ENCODE peak calls at places on chromosomes 6 and 20, in six cellular contexts. R is left cardiac atrium, J is nephron progenitor cell, E is Calu3, L is progenitor cell of endocrine pancreas, W is HS-5. H is an unnamed sample.

GRCh38 chr20:25257130-25257529 is 9.2 kb downstream of the PYGB start:
- DNase-seq in R (no peak), J (no peak), E (no peak), L (no peak), W (no peak), H (no peak)

GRCh38 chr6:126440923-126441322 is 101.0 kb downstream of the CENPW start:
- DNase-seq in R (no peak), J (no peak), E (no peak), L (no peak), W (no peak), H (no peak)

GRCh38 chr20:25035924-25036323 is 22.0 kb downstream of the ACSS1 start:
- DNase-seq in R (peak; percentile 3), J (no peak), E (no peak), L (no peak), W (no peak), H (no peak)

GRCh38 chr6:82953871-82954270 is 111.8 kb downstream of the UBE3D start:
- DNase-seq in R (peak; percentile 39), J (no peak), E (no peak), L (no peak), W (no peak), H (no peak)

GRCh38 chr6:10690651-10691445 is 3.6 kb downstream of the C6orf52 start:
- DNase-seq in R (no peak), J (no peak), E (no peak), L (no peak), W (no peak), H (no peak)

GRCh38 chr6:163415620-163416379 is 1.3 kb downstream of the QKI start:
- DNase-seq in R (peak; percentile 56), J (peak; percentile 39), E (no peak), L (no peak), W (no peak), H (peak; percentile 30)

GRCh38 chr20:32560989-32561830 is 23.9 kb downstream of the NOL4L start:
- DNase-seq in R (no peak), J (peak; percentile 41), E (no peak), L (no peak), W (no peak), H (no peak)

GRCh38 chr6:108541843-108542795 is 18.6 kb upstream of the FOXO3 start:
- DNase-seq in R (peak; percentile 60), J (peak; percentile 69), E (peak; percentile 76), L (peak; percentile 56), W (peak; percentile 59), H (no peak)

GRCh38 chr20:59933296-59933848 is at the start of gene SYCP2:
- DNase-seq in R (peak; percentile 70), J (peak; percentile 9), E (peak; percentile 87), L (no peak), W (no peak), H (no peak)

GRCh38 chr6:12605888-12606345 is 110.7 kb upstream of the PHACTR1 start:
- DNase-seq in R (peak; percentile 35), J (peak; percentile 51), E (peak; percentile 60), L (peak; percentile 28), W (peak; percentile 45), H (peak; percentile 59)

GRCh38 chr6:143139239-143139784 is 78.6 kb downstream of the AIG1 start:
- DNase-seq in R (no peak), J (no peak), E (no peak), L (no peak), W (no peak), H (no peak)

GRCh38 chr20:60993647-60994046 is 258.4 kb upstream of the CDH4 start:
- DNase-seq in R (no peak), J (no peak), E (no peak), L (no peak), W (no peak), H (no peak)

GRCh38 chr20:35252037-35252461 is 25.6 kb downstream of the MMP24 start:
- DNase-seq in R (no peak), J (no peak), E (no peak), L (no peak), W (no peak), H (no peak)

GRCh38 chr6:105646391-105646867 is 243.5 kb upstream of the PREP start:
- DNase-seq in R (no peak), J (no peak), E (no peak), L (no peak), W (no peak), H (no peak)

GRCh38 chr20:4053071-4053470 is 37.7 kb upstream of the RNF24 start:
- DNase-seq in R (no peak), J (no peak), E (no peak), L (no peak), W (no peak), H (no peak)

GRCh38 chr6:2687456-2687855 is 63.3 kb downstream of the MYLK4 start:
- DNase-seq in R (no peak), J (no peak), E (no peak), L (no peak), W (no peak), H (no peak)

GRCh38 chr20:36950432-36951197 is 893 bp downstream of the SAMHD1 start:
- DNase-seq in R (peak; percentile 45), J (no peak), E (peak; percentile 50), L (no peak), W (no peak), H (no peak)

GRCh38 chr20:23100021-23100753 is 14.1 kb upstream of the CD93 start:
- DNase-seq in R (no peak), J (no peak), E (no peak), L (no peak), W (no peak), H (no peak)

GRCh38 chr20:49585585-49586245 is 17.8 kb upstream of the PTGIS start:
- DNase-seq in R (no peak), J (no peak), E (no peak), L (no peak), W (no peak), H (no peak)

GRCh38 chr6:106963544-106963943 is 11.0 kb downstream of the CD24 start:
- DNase-seq in R (no peak), J (no peak), E (no peak), L (no peak), W (no peak), H (no peak)

GRCh38 chr20:36061754-36062153 is 92.8 kb upstream of the EPB41L1 start:
- DNase-seq in R (peak; percentile 42), J (no peak), E (no peak), L (no peak), W (no peak), H (no peak)

GRCh38 chr6:159174263-159174974 is 5.2 kb downstream of the FNDC1 start:
- DNase-seq in R (peak; percentile 72), J (peak; percentile 82), E (peak; percentile 84), L (peak; percentile 66), W (no peak), H (peak; percentile 54)